ENCODE peak calls at places on chromosomes 16 and 17, in four cellular contexts. L is endothelial cell of umbilical vein, V is IMR-90, M is K562. E is an unnamed sample.

GRCh38 chr17:2814499-2815341 is 18.5 kb downstream of the RAP1GAP2 start:
- DNase-seq in L (no peak), V (no peak), M (no peak), E (peak)

GRCh38 chr16:70466812-70467090 is 12.4 kb downstream of the FCSK start:
- DNase-seq in L (no peak), V (no peak), M (no peak), E (no peak)

GRCh38 chr17:79042421-79043190 is 18.6 kb downstream of the C1QTNF1 start:
- DNase-seq in L (no peak), V (peak), M (peak), E (no peak)

GRCh38 chr17:64343833-64344637 is 46.6 kb downstream of the PECAM1 start:
- DNase-seq in L (peak), V (peak), M (no peak), E (no peak)

GRCh38 chr17:59287452-59287851 is 44.0 kb upstream of the YPEL2 start:
- DNase-seq in L (peak), V (peak), M (no peak), E (no peak)

GRCh38 chr17:38710985-38711384 is 5.9 kb downstream of the MLLT6 start:
- DNase-seq in L (no peak), V (no peak), M (peak), E (no peak)

GRCh38 chr17:70405492-70406220 is 236.3 kb downstream of the KCNJ2 start:
- DNase-seq in L (peak), V (peak), M (no peak), E (peak)

GRCh38 chr17:40560592-40561293 is 4.5 kb downstream of the CCR7 start:
- DNase-seq in L (no peak), V (peak), M (peak), E (peak)

GRCh38 chr16:87840462-87840978 is 28.8 kb downstream of the SLC7A5 start:
- DNase-seq in L (no peak), V (no peak), M (no peak), E (no peak)

GRCh38 chr17:81309140-81309858 is 14.2 kb upstream of the SLC38A10 start:
- DNase-seq in L (peak), V (peak), M (peak), E (no peak)

GRCh38 chr17:2701996-2702741 is 9.4 kb downstream of the CLUH start:
- DNase-seq in L (no peak), V (no peak), M (no peak), E (no peak)

GRCh38 chr17:80656590-80656989 is 112.0 kb downstream of the RPTOR start:
- DNase-seq in L (no peak), V (no peak), M (no peak), E (peak)

GRCh38 chr16:80691111-80691761 is 113.2 kb downstream of the CDYL2 start:
- DNase-seq in L (no peak), V (peak), M (no peak), E (no peak)

GRCh38 chr17:74351552-74352210 is 10.0 kb downstream of the BTBD17 start:
- DNase-seq in L (no peak), V (no peak), M (peak), E (no peak)

GRCh38 chr17:19305261-19305660 is 57.3 kb downstream of the B9D1 start:
- DNase-seq in L (no peak), V (no peak), M (no peak), E (no peak)

GRCh38 chr16:66662445-66663194 is 33.9 kb downstream of the CMTM4 start:
- DNase-seq in L (peak), V (peak), M (peak), E (no peak)

GRCh38 chr17:40519089-40519775 is 17.8 kb upstream of the TNS4 start:
- DNase-seq in L (no peak), V (no peak), M (no peak), E (no peak)

GRCh38 chr17:61729690-61730268 is 133.5 kb downstream of the BRIP1 start:
- DNase-seq in L (no peak), V (peak), M (no peak), E (no peak)

GRCh38 chr16:68548947-68549346 is 9.9 kb downstream of the ZFP90 start:
- DNase-seq in L (no peak), V (no peak), M (no peak), E (no peak)
- TF ChIP-seq FOS in L (no peak), V (no peak), M (no peak), E (no peak)

GRCh38 chr17:35747540-35748017 is 5.5 kb downstream of the GAS2L2 start:
- DNase-seq in L (peak), V (peak), M (peak), E (peak)

GRCh38 chr17:35748323-35748960 is 4.6 kb downstream of the GAS2L2 start:
- DNase-seq in L (peak), V (no peak), M (no peak), E (no peak)

GRCh38 chr17:35750526-35751395 is 2.3 kb downstream of the GAS2L2 start:
- DNase-seq in L (no peak), V (no peak), M (peak), E (no peak)

GRCh38 chr17:35748979-35749378 is 4.1 kb downstream of the GAS2L2 start:
- DNase-seq in L (no peak), V (no peak), M (no peak), E (no peak)

DNA sequence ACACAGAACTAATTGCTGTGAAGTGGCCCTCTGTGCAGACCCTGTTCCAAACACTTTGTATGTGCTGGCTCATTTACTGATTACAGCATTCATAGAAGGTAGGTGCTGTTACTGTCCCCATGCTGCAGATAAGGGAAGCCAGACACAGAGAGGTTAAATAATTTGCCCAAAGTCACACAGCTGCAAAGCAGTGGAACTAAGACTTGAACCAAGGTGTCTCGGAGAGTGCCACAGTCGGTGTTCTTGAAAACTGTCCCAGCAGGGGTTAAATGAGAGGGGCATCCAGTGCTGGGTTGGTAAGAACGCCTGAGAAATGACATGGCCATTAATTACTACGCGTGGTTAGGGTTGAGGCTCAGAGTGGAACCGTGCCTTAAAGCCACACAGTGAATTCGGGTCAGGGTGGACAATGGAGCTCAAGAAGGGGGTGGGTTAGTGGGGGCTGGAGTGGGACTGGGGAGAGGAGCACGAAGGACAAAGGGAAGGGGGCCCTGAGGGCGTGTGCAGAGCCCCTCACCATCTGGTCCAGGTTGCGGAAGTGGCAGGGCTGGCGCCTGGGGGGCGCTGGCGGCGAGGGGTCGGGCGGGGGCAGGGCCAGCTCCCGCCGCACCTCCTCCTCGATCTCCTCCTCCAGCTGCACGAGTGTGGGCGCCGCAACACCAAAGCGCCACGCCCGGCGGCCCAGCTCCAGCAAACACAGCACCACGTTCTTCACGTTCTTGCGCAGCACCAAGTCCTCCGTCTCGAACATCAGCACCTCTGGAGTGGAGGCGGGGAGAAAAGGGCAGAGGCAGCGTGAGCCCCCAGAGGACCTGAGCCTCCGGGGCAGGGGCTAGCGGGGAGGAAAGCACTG is 3.3 kb downstream of the GAS2L2 start:
- DNase-seq in L (no peak), V (peak), M (peak), E (no peak)
- TF ChIP-seq FOS in L (no peak), V (no peak), M (no peak), E (no peak)

DNA sequence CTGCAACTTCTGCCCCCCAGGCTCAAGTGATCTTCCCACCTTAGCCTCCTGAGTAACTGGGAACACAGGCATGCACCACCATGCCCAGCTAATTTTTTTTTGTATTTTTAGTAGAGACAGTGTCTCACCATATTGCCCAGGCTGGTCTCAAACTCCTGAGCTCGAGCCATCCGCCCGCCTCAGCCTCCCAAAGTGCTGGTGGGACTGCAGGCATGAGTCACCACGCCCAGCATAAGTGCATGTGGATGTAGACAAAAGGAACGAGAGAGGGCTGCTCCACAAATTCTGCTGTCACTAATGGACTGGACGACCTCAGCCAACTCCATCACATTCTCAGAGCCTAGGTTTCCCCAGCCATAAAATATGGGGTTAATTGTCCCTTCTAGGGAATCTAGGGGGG is 7.7 kb upstream of the SP2 start:
- DNase-seq in L (no peak), V (no peak), M (no peak), E (no peak)
- TF ChIP-seq FOS in L (no peak), V (no peak), M (no peak), E (no peak)

GRCh38 chr16:22699356-22699755 is 114.6 kb upstream of the HS3ST2 start:
- DNase-seq in L (no peak), V (no peak), M (no peak), E (no peak)

GRCh38 chr16:22692034-22692433 is 121.9 kb upstream of the HS3ST2 start:
- DNase-seq in L (no peak), V (no peak), M (no peak), E (no peak)

GRCh38 chr16:22693670-22694340 is 120.2 kb upstream of the HS3ST2 start:
- DNase-seq in L (no peak), V (no peak), M (no peak), E (no peak)

GRCh38 chr16:22692916-22693646 is 120.9 kb upstream of the HS3ST2 start:
- DNase-seq in L (no peak), V (no peak), M (no peak), E (no peak)

GRCh38 chr16:22694887-22695382 is 119.0 kb upstream of the HS3ST2 start:
- DNase-seq in L (no peak), V (peak), M (no peak), E (no peak)
- TF ChIP-seq FOS in L (no peak), V (no peak), M (no peak), E (no peak)

DNA sequence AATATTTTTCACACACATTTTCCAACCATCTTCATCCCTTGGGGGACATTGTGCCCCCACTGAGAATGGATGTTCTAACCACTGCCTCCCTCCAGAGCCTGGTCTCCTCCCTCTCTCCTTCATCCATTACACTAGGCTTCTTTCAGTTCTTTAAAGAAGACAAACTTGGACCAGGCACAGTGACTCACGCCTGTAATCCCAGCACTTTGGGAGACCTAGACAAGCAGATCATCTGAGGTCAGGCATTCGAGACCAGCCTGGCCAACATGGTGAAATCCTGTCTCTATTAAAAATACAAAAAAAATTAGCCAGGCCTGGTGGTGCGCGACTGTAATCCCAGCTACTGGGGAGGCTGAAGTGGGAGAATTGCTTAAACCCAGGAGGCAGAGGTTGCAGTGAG is 6.5 kb downstream of the ALOX15 start:
- DNase-seq in L (no peak), V (no peak), M (no peak), E (no peak)
- TF ChIP-seq FOS in L (no peak), V (no peak), M (no peak), E (no peak)

E was measured in GM12878.